ENCODE peak calls at places on chromosome 12, in nine cellular contexts. One of them, this sample, is unnamed.

GRCh38 chr12:83462419-83462818 is 775.7 kb downstream of the TMTC2 start:
- DNase-seq in activated CD4-positive, alpha-beta memory T cell treated with anti-CD3 and anti-CD28 coated beads, Interleukin-2, amount 10 ng/mL, durations not matched to agents 7 days and 5 days: no peak
- DNase-seq in KG1: no peak
- DNase-seq in NCI-H2227 treated with DMSO at 0.1 percent for 48 hours: no peak
- DNase-seq in mucosa of descending colon: no peak
- DNase-seq in activated CD8-positive, alpha-beta memory T cell treated with anti-CD3 and anti-CD28 coated beads for 24 hours: no peak
- DNase-seq in fibroblast of mammary gland: no peak
- DNase-seq in stimulated activated CD4-positive, alpha-beta T cell treated with anti-CD3 and anti-CD28 coated beads, Interleukin-2, amount 100 ng/mL, for 48 hours: no peak
- DNase-seq in ACHN: no peak
- DNase-seq in this sample: no peak

GRCh38 chr12:122884860-122885259 is 11.1 kb downstream of the VPS37B start:
- DNase-seq in activated CD4-positive, alpha-beta memory T cell treated with anti-CD3 and anti-CD28 coated beads, Interleukin-2, amount 10 ng/mL, durations not matched to agents 7 days and 5 days: no peak
- DNase-seq in KG1: no peak
- DNase-seq in NCI-H2227 treated with DMSO at 0.1 percent for 48 hours: no peak
- DNase-seq in mucosa of descending colon: no peak
- DNase-seq in activated CD8-positive, alpha-beta memory T cell treated with anti-CD3 and anti-CD28 coated beads for 24 hours: no peak
- DNase-seq in fibroblast of mammary gland: peak
- DNase-seq in stimulated activated CD4-positive, alpha-beta T cell treated with anti-CD3 and anti-CD28 coated beads, Interleukin-2, amount 100 ng/mL, for 48 hours: no peak
- DNase-seq in ACHN: no peak
- DNase-seq in this sample: no peak

GRCh38 chr12:61991663-61992062 is 268.5 kb upstream of the USP15 start:
- DNase-seq in activated CD4-positive, alpha-beta memory T cell treated with anti-CD3 and anti-CD28 coated beads, Interleukin-2, amount 10 ng/mL, durations not matched to agents 7 days and 5 days: no peak
- DNase-seq in KG1: no peak
- DNase-seq in NCI-H2227 treated with DMSO at 0.1 percent for 48 hours: no peak
- DNase-seq in mucosa of descending colon: no peak
- DNase-seq in activated CD8-positive, alpha-beta memory T cell treated with anti-CD3 and anti-CD28 coated beads for 24 hours: no peak
- DNase-seq in fibroblast of mammary gland: no peak
- DNase-seq in stimulated activated CD4-positive, alpha-beta T cell treated with anti-CD3 and anti-CD28 coated beads, Interleukin-2, amount 100 ng/mL, for 48 hours: no peak
- DNase-seq in ACHN: no peak
- DNase-seq in this sample: no peak

GRCh38 chr12:4505381-4505986 is 33.2 kb upstream of the RAD51AP1 start:
- DNase-seq in activated CD4-positive, alpha-beta memory T cell treated with anti-CD3 and anti-CD28 coated beads, Interleukin-2, amount 10 ng/mL, durations not matched to agents 7 days and 5 days: no peak
- DNase-seq in KG1: no peak
- DNase-seq in NCI-H2227 treated with DMSO at 0.1 percent for 48 hours: no peak
- DNase-seq in mucosa of descending colon: no peak
- DNase-seq in activated CD8-positive, alpha-beta memory T cell treated with anti-CD3 and anti-CD28 coated beads for 24 hours: no peak
- DNase-seq in fibroblast of mammary gland: peak
- DNase-seq in stimulated activated CD4-positive, alpha-beta T cell treated with anti-CD3 and anti-CD28 coated beads, Interleukin-2, amount 100 ng/mL, for 48 hours: no peak
- DNase-seq in ACHN: no peak
- DNase-seq in this sample: no peak

GRCh38 chr12:31263661-31264060 is 62.3 kb downstream of the SINHCAF start:
- DNase-seq in activated CD4-positive, alpha-beta memory T cell treated with anti-CD3 and anti-CD28 coated beads, Interleukin-2, amount 10 ng/mL, durations not matched to agents 7 days and 5 days: no peak
- DNase-seq in KG1: no peak
- DNase-seq in NCI-H2227 treated with DMSO at 0.1 percent for 48 hours: no peak
- DNase-seq in mucosa of descending colon: no peak
- DNase-seq in activated CD8-positive, alpha-beta memory T cell treated with anti-CD3 and anti-CD28 coated beads for 24 hours: no peak
- DNase-seq in fibroblast of mammary gland: peak
- DNase-seq in stimulated activated CD4-positive, alpha-beta T cell treated with anti-CD3 and anti-CD28 coated beads, Interleukin-2, amount 100 ng/mL, for 48 hours: no peak
- DNase-seq in ACHN: no peak
- DNase-seq in this sample: no peak

GRCh38 chr12:93880853-93881522 is 203.8 kb downstream of the CRADD start:
- DNase-seq in activated CD4-positive, alpha-beta memory T cell treated with anti-CD3 and anti-CD28 coated beads, Interleukin-2, amount 10 ng/mL, durations not matched to agents 7 days and 5 days: no peak
- DNase-seq in KG1: no peak
- DNase-seq in NCI-H2227 treated with DMSO at 0.1 percent for 48 hours: no peak
- DNase-seq in mucosa of descending colon: no peak
- DNase-seq in activated CD8-positive, alpha-beta memory T cell treated with anti-CD3 and anti-CD28 coated beads for 24 hours: no peak
- DNase-seq in fibroblast of mammary gland: no peak
- DNase-seq in stimulated activated CD4-positive, alpha-beta T cell treated with anti-CD3 and anti-CD28 coated beads, Interleukin-2, amount 100 ng/mL, for 48 hours: no peak
- DNase-seq in ACHN: no peak
- DNase-seq in this sample: no peak

GRCh38 chr12:57511161-57511560 is 9.2 kb downstream of the DDIT3 start:
- DNase-seq in activated CD4-positive, alpha-beta memory T cell treated with anti-CD3 and anti-CD28 coated beads, Interleukin-2, amount 10 ng/mL, durations not matched to agents 7 days and 5 days: no peak
- DNase-seq in KG1: no peak
- DNase-seq in NCI-H2227 treated with DMSO at 0.1 percent for 48 hours: no peak
- DNase-seq in mucosa of descending colon: no peak
- DNase-seq in activated CD8-positive, alpha-beta memory T cell treated with anti-CD3 and anti-CD28 coated beads for 24 hours: no peak
- DNase-seq in fibroblast of mammary gland: no peak
- DNase-seq in stimulated activated CD4-positive, alpha-beta T cell treated with anti-CD3 and anti-CD28 coated beads, Interleukin-2, amount 100 ng/mL, for 48 hours: no peak
- DNase-seq in ACHN: no peak
- DNase-seq in this sample: no peak

GRCh38 chr12:9331218-9331626 is 123.0 kb upstream of the PZP start:
- DNase-seq in activated CD4-positive, alpha-beta memory T cell treated with anti-CD3 and anti-CD28 coated beads, Interleukin-2, amount 10 ng/mL, durations not matched to agents 7 days and 5 days: peak
- DNase-seq in KG1: no peak
- DNase-seq in NCI-H2227 treated with DMSO at 0.1 percent for 48 hours: peak
- DNase-seq in mucosa of descending colon: peak
- DNase-seq in activated CD8-positive, alpha-beta memory T cell treated with anti-CD3 and anti-CD28 coated beads for 24 hours: peak
- DNase-seq in fibroblast of mammary gland: peak
- DNase-seq in stimulated activated CD4-positive, alpha-beta T cell treated with anti-CD3 and anti-CD28 coated beads, Interleukin-2, amount 100 ng/mL, for 48 hours: peak
- DNase-seq in ACHN: peak
- DNase-seq in this sample: peak

GRCh38 chr12:77133566-77133965 is 68.2 kb upstream of the E2F7 start:
- DNase-seq in activated CD4-positive, alpha-beta memory T cell treated with anti-CD3 and anti-CD28 coated beads, Interleukin-2, amount 10 ng/mL, durations not matched to agents 7 days and 5 days: peak
- DNase-seq in KG1: no peak
- DNase-seq in NCI-H2227 treated with DMSO at 0.1 percent for 48 hours: no peak
- DNase-seq in mucosa of descending colon: peak
- DNase-seq in activated CD8-positive, alpha-beta memory T cell treated with anti-CD3 and anti-CD28 coated beads for 24 hours: no peak
- DNase-seq in fibroblast of mammary gland: peak
- DNase-seq in stimulated activated CD4-positive, alpha-beta T cell treated with anti-CD3 and anti-CD28 coated beads, Interleukin-2, amount 100 ng/mL, for 48 hours: no peak
- DNase-seq in ACHN: peak
- DNase-seq in this sample: no peak

GRCh38 chr12:84056-84455 is 17.5 kb downstream of the IQSEC3 start:
- DNase-seq in activated CD4-positive, alpha-beta memory T cell treated with anti-CD3 and anti-CD28 coated beads, Interleukin-2, amount 10 ng/mL, durations not matched to agents 7 days and 5 days: no peak
- DNase-seq in KG1: no peak
- DNase-seq in NCI-H2227 treated with DMSO at 0.1 percent for 48 hours: no peak
- DNase-seq in mucosa of descending colon: no peak
- DNase-seq in activated CD8-positive, alpha-beta memory T cell treated with anti-CD3 and anti-CD28 coated beads for 24 hours: no peak
- DNase-seq in fibroblast of mammary gland: no peak
- DNase-seq in stimulated activated CD4-positive, alpha-beta T cell treated with anti-CD3 and anti-CD28 coated beads, Interleukin-2, amount 100 ng/mL, for 48 hours: no peak
- DNase-seq in ACHN: no peak
- DNase-seq in this sample: no peak

GRCh38 chr12:70645494-70646317 is 8.5 kb upstream of the PTPRB start:
- DNase-seq in activated CD4-positive, alpha-beta memory T cell treated with anti-CD3 and anti-CD28 coated beads, Interleukin-2, amount 10 ng/mL, durations not matched to agents 7 days and 5 days: no peak
- DNase-seq in KG1: peak
- DNase-seq in NCI-H2227 treated with DMSO at 0.1 percent for 48 hours: no peak
- DNase-seq in mucosa of descending colon: peak
- DNase-seq in activated CD8-positive, alpha-beta memory T cell treated with anti-CD3 and anti-CD28 coated beads for 24 hours: no peak
- DNase-seq in fibroblast of mammary gland: peak
- DNase-seq in stimulated activated CD4-positive, alpha-beta T cell treated with anti-CD3 and anti-CD28 coated beads, Interleukin-2, amount 100 ng/mL, for 48 hours: no peak
- DNase-seq in ACHN: peak
- DNase-seq in this sample: no peak